ENCODE peak calls at places on chromosomes 2 and 18, in eight cellular contexts. P is tibial artery, O is left lung, Q is cardiac muscle cell, Y is sigmoid colon, F is aorta, J is upper lobe of right lung, U is bronchial epithelial cell. S is an unnamed sample.

GRCh38 chr18:79818036-79818435 is 20.3 kb downstream of the KCNG2 start:
- DNase-seq in P (no peak), O (no peak), Q (peak; percentile 7), Y (no peak), F (peak; percentile 58), J (no peak), U (no peak), S (no peak)

GRCh38 chr2:101485856-101486255 is 10.9 kb upstream of the RFX8 start:
- DNase-seq in P (no peak), O (no peak), Q (no peak), Y (no peak), F (no peak), J (no peak), U (no peak), S (no peak)

GRCh38 chr2:173195100-173195499 is 119.5 kb downstream of the MAP3K20 start:
- DNase-seq in P (no peak), O (no peak), Q (no peak), Y (no peak), F (no peak), J (no peak), U (no peak), S (no peak)

GRCh38 chr2:31176742-31177141 is 38.5 kb upstream of the GALNT14 start:
- DNase-seq in P (no peak), O (no peak), Q (no peak), Y (no peak), F (no peak), J (no peak), U (no peak), S (no peak)

GRCh38 chr2:162838141-162838500 is 446 bp downstream of the KCNH7 start:
- DNase-seq in P (no peak), O (no peak), Q (no peak), Y (no peak), F (peak; percentile 27), J (no peak), U (no peak), S (no peak)

GRCh38 chr2:88692187-88692586 is 714 bp downstream of the RPIA start:
- DNase-seq in P (peak; percentile 39), O (peak; percentile 36), Q (peak; percentile 21), Y (no peak), F (peak; percentile 78), J (peak; percentile 72), U (no peak), S (no peak)

GRCh38 chr2:17148298-17149228 is 369.7 kb downstream of the RAD51AP2 start:
- DNase-seq in P (no peak), O (no peak), Q (peak; percentile 5), Y (no peak), F (no peak), J (no peak), U (peak; percentile 26), S (no peak)

GRCh38 chr18:4400911-4401310 is 54.2 kb downstream of the DLGAP1 start:
- DNase-seq in P (no peak), O (no peak), Q (no peak), Y (no peak), F (no peak), J (no peak), U (no peak), S (no peak)

GRCh38 chr2:240528406-240529040 is 29.3 kb downstream of the ANKMY1 start:
- DNase-seq in P (no peak), O (no peak), Q (no peak), Y (no peak), F (no peak), J (no peak), U (no peak), S (no peak)

GRCh38 chr2:186365406-186365805 is 120.7 kb upstream of the ZC3H15 start:
- DNase-seq in P (no peak), O (no peak), Q (peak; percentile 6), Y (no peak), F (no peak), J (no peak), U (no peak), S (no peak)

GRCh38 chr2:20125164-20125563 is 73.7 kb upstream of the LAPTM4A start:
- DNase-seq in P (no peak), O (no peak), Q (no peak), Y (no peak), F (no peak), J (no peak), U (no peak), S (no peak)

GRCh38 chr2:234564719-234565118 is 67.8 kb upstream of the ARL4C start:
- DNase-seq in P (no peak), O (no peak), Q (peak; percentile 43), Y (no peak), F (no peak), J (no peak), U (peak; percentile 9), S (peak; percentile 57)

DNA sequence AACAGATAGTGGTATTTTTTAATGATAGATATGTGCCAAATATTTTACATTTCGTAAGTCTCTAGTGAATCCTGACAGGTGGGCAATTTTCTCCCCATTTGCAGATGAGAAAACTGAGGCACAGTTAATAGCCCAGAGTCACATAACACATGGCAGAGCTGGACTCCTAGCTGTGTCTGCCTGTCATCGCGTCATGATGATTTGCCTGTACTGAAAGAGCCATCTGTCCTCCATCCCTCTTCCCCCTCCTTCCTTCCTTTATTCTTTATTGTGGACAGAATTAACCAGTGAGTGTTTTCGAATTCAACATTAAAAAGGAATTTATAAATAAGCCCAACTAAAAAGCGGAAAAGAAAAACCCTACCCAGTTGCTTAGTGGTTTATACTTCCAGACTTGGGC is 3.2 kb downstream of the DNAJB2 start:
- DNase-seq in P (no peak), O (no peak), Q (no peak), Y (peak; percentile 10), F (no peak), J (no peak), U (no peak), S (no peak)
- H3K36me3 ChIP-seq in P (peaks cover 59% of the 10 kb centered on the region), O (peaks cover 60% of the 10 kb centered on the region), Q (peaks cover 20% of the 10 kb centered on the region), Y (peaks cover 41% of the 10 kb centered on the region), F (no peaks in the 10 kb centered on the region), J (peaks cover 51% of the 10 kb centered on the region), U (peaks cover 33% of the 10 kb centered on the region), S (peaks cover 53% of the 10 kb centered on the region)

GRCh38 chr2:204329532-204329931 is 215.7 kb upstream of the PARD3B start:
- DNase-seq in P (no peak), O (no peak), Q (no peak), Y (no peak), F (no peak), J (no peak), U (no peak), S (no peak)
- H3K27me3 ChIP-seq in P (no peaks in the 10 kb centered on the region), O (no peaks in the 10 kb centered on the region), Q (no peaks in the 10 kb centered on the region), Y (no peaks in the 10 kb centered on the region), F (no peaks in the 10 kb centered on the region), J (no peaks in the 10 kb centered on the region), U (no peaks in the 10 kb centered on the region), S (no peaks in the 10 kb centered on the region)

GRCh38 chr2:239157269-239157668 is 243.6 kb downstream of the HDAC4 start:
- DNase-seq in P (peak; percentile 20), O (peak; percentile 30), Q (no peak), Y (peak; percentile 59), F (peak; percentile 69), J (peak; percentile 62), U (no peak), S (peak; percentile 28)
- H3K36me3 ChIP-seq in P (peaks cover 43% of the 10 kb centered on the region), O (peaks cover 78% of the 10 kb centered on the region), Q (no peaks in the 10 kb centered on the region), Y (peaks cover 35% of the 10 kb centered on the region), F (no peaks in the 10 kb centered on the region), J (peaks cover 49% of the 10 kb centered on the region), U (no peaks in the 10 kb centered on the region), S (peaks cover 23% of the 10 kb centered on the region)

GRCh38 chr2:64865073-64865830 is 123.9 kb upstream of the SLC1A4 start:
- DNase-seq in P (peak; percentile 65), O (peak; percentile 70), Q (peak; percentile 77), Y (peak; percentile 84), F (peak; percentile 86), J (peak; percentile 86), U (peak; percentile 53), S (peak; percentile 83)
- H3K27me3 ChIP-seq in P (no peaks in the 10 kb centered on the region), O (no peaks in the 10 kb centered on the region), Q (no peaks in the 10 kb centered on the region), Y (no peaks in the 10 kb centered on the region), F (no peaks in the 10 kb centered on the region), J (no peaks in the 10 kb centered on the region), U (no peaks in the 10 kb centered on the region), S (no peaks in the 10 kb centered on the region)

GRCh38 chr2:75667884-75668283 is 21.3 kb downstream of the MRPL19 start:
- DNase-seq in P (no peak), O (no peak), Q (no peak), Y (no peak), F (no peak), J (no peak), U (no peak), S (no peak)

DNA sequence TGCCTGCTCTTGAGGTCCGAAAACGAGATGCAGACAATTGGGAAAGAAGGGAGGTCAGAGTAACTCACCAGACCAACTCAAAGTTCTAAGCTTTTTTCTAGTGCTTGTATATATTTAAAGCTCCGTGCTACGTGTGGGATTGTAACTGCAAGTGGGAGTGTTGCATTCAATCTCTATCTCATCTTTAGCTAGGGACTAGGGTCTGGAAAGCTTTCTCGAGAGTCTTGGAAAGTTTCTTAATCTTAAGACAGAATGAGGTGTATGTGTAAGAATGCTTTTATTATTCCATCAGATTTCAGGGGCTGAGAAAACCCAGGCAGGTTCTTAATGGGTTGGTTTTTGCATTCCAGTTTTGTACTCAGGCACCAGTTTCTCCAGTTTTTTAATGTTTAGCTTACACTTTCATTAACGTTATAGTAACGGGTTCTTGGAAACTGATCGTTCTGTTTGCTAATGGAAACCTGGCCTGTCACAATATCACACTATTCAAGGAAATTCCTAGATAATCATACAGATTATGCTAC is 20.3 kb downstream of the MRPL19 start:
- DNase-seq in P (no peak), O (no peak), Q (no peak), Y (no peak), F (no peak), J (no peak), U (no peak), S (no peak)
- H3K36me3 ChIP-seq in P (peaks cover 40% of the 10 kb centered on the region), O (peaks cover 66% of the 10 kb centered on the region), Q (peaks cover 29% of the 10 kb centered on the region), Y (no peaks in the 10 kb centered on the region), F (peaks cover 3% of the 10 kb centered on the region), J (peaks cover 45% of the 10 kb centered on the region), U (no peaks in the 10 kb centered on the region), S (peaks cover 28% of the 10 kb centered on the region)

GRCh38 chr2:130300258-130300969 is 42.3 kb upstream of the IMP4 start:
- DNase-seq in P (no peak), O (no peak), Q (no peak), Y (no peak), F (no peak), J (peak; percentile 35), U (no peak), S (no peak)

GRCh38 chr2:130304726-130305125 is 38.0 kb upstream of the IMP4 start:
- DNase-seq in P (no peak), O (no peak), Q (no peak), Y (no peak), F (no peak), J (no peak), U (no peak), S (no peak)

GRCh38 chr2:130303142-130303541 is 39.6 kb upstream of the IMP4 start:
- DNase-seq in P (no peak), O (no peak), Q (no peak), Y (no peak), F (no peak), J (no peak), U (no peak), S (no peak)

GRCh38 chr2:130300970-130301348 is 41.7 kb upstream of the IMP4 start:
- DNase-seq in P (no peak), O (no peak), Q (no peak), Y (no peak), F (no peak), J (peak; percentile 42), U (no peak), S (no peak)

GRCh38 chr2:130302164-130302886 is 40.4 kb upstream of the IMP4 start:
- DNase-seq in P (no peak), O (no peak), Q (no peak), Y (no peak), F (no peak), J (peak; percentile 55), U (no peak), S (no peak)
- H3K27me3 ChIP-seq in P (peaks cover 6% of the 10 kb centered on the region), O (peaks cover 21% of the 10 kb centered on the region), Q (peaks cover 16% of the 10 kb centered on the region), Y (no peaks in the 10 kb centered on the region), F (no peaks in the 10 kb centered on the region), J (no peaks in the 10 kb centered on the region), U (no peaks in the 10 kb centered on the region), S (peaks cover 27% of the 10 kb centered on the region)

S was measured in SJSA1.